ENCODE peak calls at places on chromosome 1, in nine cellular contexts. Y is T follicular helper cell; R is foreskin fibroblast; I is AG09309; O is coronary artery; C is NCI-H510A treated with DMSO at 0.1 percent for 48 hours; U is fibroblast of lung; N is GM13976; Q is stimulated activated CD8-positive, alpha-beta memory T cell treated with anti-CD3 and anti-CD28 coated beads, Interleukin-7, amount 100 ng/mL, for 1 hour. F is an unnamed sample.
A peak's percentile ranks its signal among the peaks of the same experiment; 100 is the strongest.

GRCh38 chr1:6025269-6026094 is 20.2 kb upstream of the KCNAB2 start:
- DNase-seq in Y (no peak), R (peak; percentile 37), I (no peak), O (no peak), C (peak; percentile 54), U (no peak), N (no peak), Q (no peak), F (no peak)

GRCh38 chr1:209409786-209410185 is 173.7 kb upstream of the CAMK1G start:
- DNase-seq in Y (no peak), R (peak; percentile 64), I (peak; percentile 62), O (no peak), C (no peak), U (peak; percentile 37), N (no peak), Q (no peak), F (no peak)

GRCh38 chr1:65141394-65141793 is 6.6 kb upstream of the AK4 start:
- DNase-seq in Y (no peak), R (peak; percentile 53), I (no peak), O (no peak), C (no peak), U (peak; percentile 18), N (no peak), Q (no peak), F (no peak)

GRCh38 chr1:16043521-16043920 is at the start of gene CLCNKB:
- DNase-seq in Y (no peak), R (no peak), I (no peak), O (no peak), C (peak; percentile 98), U (no peak), N (no peak), Q (no peak), F (no peak)

GRCh38 chr1:240310226-240310925 is 218.7 kb downstream of the FMN2 start:
- DNase-seq in Y (no peak), R (peak; percentile 70), I (peak; percentile 67), O (no peak), C (no peak), U (peak; percentile 89), N (no peak), Q (no peak), F (no peak)

GRCh38 chr1:56073614-56074356 is 505.6 kb downstream of the PLPP3 start:
- DNase-seq in Y (no peak), R (peak; percentile 86), I (no peak), O (peak; percentile 89), C (no peak), U (peak; percentile 94), N (no peak), Q (no peak), F (no peak)

GRCh38 chr1:159177273-159177907 is 6.0 kb downstream of the CADM3 start:
- DNase-seq in Y (no peak), R (peak; percentile 23), I (no peak), O (no peak), C (no peak), U (peak; percentile 64), N (peak; percentile 62), Q (no peak), F (no peak)

GRCh38 chr1:114319480-114319879 is 165.8 kb upstream of the SYT6 start:
- DNase-seq in Y (no peak), R (peak; percentile 37), I (peak; percentile 27), O (no peak), C (no peak), U (peak; percentile 46), N (no peak), Q (no peak), F (no peak)